ENCODE peak calls at places on chromosome 6, in four cellular contexts. D is stomach, H is T-helper 1 cell, K is NCI-H1092 treated with DMSO at 0.1 percent for 48 hours. A is an unnamed sample.

GRCh38 chr6:36984581-36985383 is 1.2 kb downstream of the MTCH1 start:
- DNase-seq in D (no peak), K (no peak), H (peak; percentile 63), A (no peak)

GRCh38 chr6:22907085-22907484 is 337.7 kb downstream of the HDGFL1 start:
- DNase-seq in H (no peak), D (no peak), K (no peak), A (no peak)

GRCh38 chr6:137775192-137775591 is 91.9 kb upstream of the TNFAIP3 start:
- DNase-seq in K (no peak), D (no peak), H (no peak), A (no peak)

GRCh38 chr6:2651966-2652365 is 98.8 kb downstream of the MYLK4 start:
- DNase-seq in K (no peak), H (no peak), D (no peak), A (no peak)

GRCh38 chr6:126034671-126035070 is 48.3 kb downstream of the TRMT11 start:
- DNase-seq in K (no peak), H (no peak), D (no peak), A (no peak)

GRCh38 chr6:83417880-83418663 is 12.8 kb downstream of the ME1 start:
- DNase-seq in H (no peak), D (no peak), K (peak; percentile 4), A (no peak)

GRCh38 chr6:31129130-31129529 is 8.9 kb upstream of the CDSN start:
- DNase-seq in H (no peak), K (no peak), D (no peak), A (no peak)

GRCh38 chr6:16583151-16583762 is 178.0 kb downstream of the ATXN1 start:
- DNase-seq in K (no peak), H (no peak), D (no peak), A (no peak)

GRCh38 chr6:95866732-95867131 is 149.0 kb upstream of the FUT9 start:
- DNase-seq in D (peak; percentile 41), H (no peak), K (peak; percentile 14), A (no peak)

GRCh38 chr6:24069546-24069945 is 56.5 kb upstream of the NRSN1 start:
- DNase-seq in D (no peak), H (no peak), K (peak; percentile 30), A (no peak)

GRCh38 chr6:13327691-13328075 is 654 bp downstream of the TBC1D7 start:
- DNase-seq in K (no peak), D (no peak), H (peak; percentile 25), A (no peak)

GRCh38 chr6:159414711-159415110 is 245.5 kb downstream of the FNDC1 start:
- DNase-seq in K (no peak), H (no peak), D (no peak), A (no peak)

A was measured in B cell.